ENCODE peak calls at places on chromosome 11, in six cellular contexts. T, J, L, R, N and F are unnamed samples. For H3K27me3, the result is how much of the 10 kb centered on the place peaks cover.

GRCh38 chr11:43952401-43953342 is 10.2 kb downstream of the C11orf96 start:
- DNase-seq in T (peak), J (no peak), L (no peak), R (no peak), N (no peak), F (no peak)

GRCh38 chr11:8006349-8006977 is 19.3 kb downstream of the EIF3F start:
- DNase-seq in T (peak), J (peak), L (peak), R (peak), N (peak), F (peak)

GRCh38 chr11:88206746-88207145 is 31.5 kb upstream of the RAB38 start:
- DNase-seq in T (no peak), J (no peak), L (no peak), R (no peak), N (peak), F (no peak)

GRCh38 chr11:64294665-64295289 is 3.7 kb downstream of the KCNK4 start:
- DNase-seq in T (no peak), J (no peak), L (no peak), R (no peak), N (peak), F (no peak)

GRCh38 chr11:116284930-116285329 is 487.9 kb downstream of the BUD13 start:
- DNase-seq in T (no peak), J (no peak), L (no peak), R (no peak), N (no peak), F (no peak)

GRCh38 chr11:44162004-44162403 is 66.5 kb downstream of the EXT2 start:
- DNase-seq in T (no peak), J (no peak), L (no peak), R (no peak), N (no peak), F (no peak)

GRCh38 chr11:132718711-132719641 is 813.3 kb downstream of the OPCML start:
- DNase-seq in T (no peak), J (no peak), L (no peak), R (no peak), N (peak), F (no peak)

GRCh38 chr11:3909901-3910300 is 54.4 kb downstream of the STIM1 start:
- DNase-seq in T (no peak), J (no peak), L (no peak), R (no peak), N (no peak), F (no peak)

GRCh38 chr11:69157156-69157821 is 1.6 kb downstream of the SMIM38 start:
- DNase-seq in T (no peak), J (peak), L (no peak), R (no peak), N (peak), F (no peak)

GRCh38 chr11:106706355-106706754 is 311.9 kb downstream of the GUCY1A2 start:
- DNase-seq in T (no peak), J (no peak), L (no peak), R (peak), N (peak), F (no peak)

GRCh38 chr11:122141757-122142156 is 25.7 kb upstream of the BLID start:
- DNase-seq in T (no peak), J (no peak), L (no peak), R (no peak), N (no peak), F (no peak)

GRCh38 chr11:27678242-27678641 is 22.0 kb downstream of the BDNF start:
- DNase-seq in T (no peak), J (no peak), L (no peak), R (no peak), N (peak), F (no peak)

GRCh38 chr11:123546515-123546914 is 107.9 kb downstream of the SCN3B start:
- DNase-seq in T (no peak), J (no peak), L (no peak), R (no peak), N (peak), F (no peak)

GRCh38 chr11:64891880-64892279 is 13.5 kb upstream of the EHD1 start:
- DNase-seq in T (no peak), J (no peak), L (no peak), R (no peak), N (no peak), F (no peak)

GRCh38 chr11:9568854-9569587 is 4.4 kb upstream of the WEE1 start:
- DNase-seq in T (peak), J (peak), L (peak), R (peak), N (peak), F (peak)

GRCh38 chr11:43129329-43129728 is 182.5 kb upstream of the API5 start:
- DNase-seq in T (no peak), J (no peak), L (no peak), R (no peak), N (no peak), F (no peak)

GRCh38 chr11:723120-723883 is 17.3 kb downstream of the EPS8L2 start:
- DNase-seq in T (no peak), J (no peak), L (no peak), R (no peak), N (no peak), F (peak)

GRCh38 chr11:95723353-95723942 is 66.1 kb downstream of the FAM76B start:
- DNase-seq in T (no peak), J (no peak), L (no peak), R (no peak), N (peak), F (no peak)

GRCh38 chr11:97279341-97279740 is 889.5 kb downstream of the JRKL start:
- DNase-seq in T (no peak), J (no peak), L (no peak), R (no peak), N (no peak), F (no peak)

GRCh38 chr11:69057801-69058200 is 9.1 kb downstream of the TPCN2 start:
- DNase-seq in T (no peak), J (no peak), L (no peak), R (no peak), N (no peak), F (no peak)

GRCh38 chr11:64164392-64165312 is 1.3 kb downstream of the MACROD1 start:
- DNase-seq in T (no peak), J (no peak), L (peak), R (peak), N (no peak), F (peak)

GRCh38 chr11:70531281-70532065 is 133.1 kb downstream of the CTTN start:
- DNase-seq in T (no peak), J (no peak), L (peak), R (no peak), N (no peak), F (peak)

GRCh38 chr11:614091-614582 is 1.6 kb downstream of the IRF7 start:
- DNase-seq in T (no peak), J (no peak), L (peak), R (no peak), N (no peak), F (no peak)

GRCh38 chr11:64656797-64657196 is 65.8 kb downstream of the SLC22A12 start:
- DNase-seq in T (no peak), J (no peak), L (no peak), R (no peak), N (no peak), F (no peak)

GRCh38 chr11:119891392-119891791 is 162.4 kb upstream of the NECTIN1 start:
- DNase-seq in T (no peak), J (peak), L (no peak), R (no peak), N (no peak), F (no peak)

GRCh38 chr11:130995266-130995665 is 79.0 kb upstream of the SNX19 start:
- DNase-seq in T (no peak), J (no peak), L (no peak), R (no peak), N (no peak), F (no peak)

GRCh38 chr11:14342906-14343305 is 16.1 kb downstream of the RRAS2 start:
- DNase-seq in T (no peak), J (no peak), L (no peak), R (no peak), N (peak), F (no peak)

GRCh38 chr11:9701799-9702198 is 37.9 kb downstream of the SWAP70 start:
- DNase-seq in T (no peak), J (no peak), L (no peak), R (no peak), N (no peak), F (no peak)

GRCh38 chr11:127875076-127875475 is 712.3 kb downstream of the ETS1 start:
- DNase-seq in T (no peak), J (no peak), L (no peak), R (no peak), N (peak), F (no peak)

GRCh38 chr11:127640822-127641485 is 640.4 kb upstream of the KIRREL3 start:
- DNase-seq in T (no peak), J (no peak), L (no peak), R (no peak), N (peak), F (no peak)

GRCh38 chr11:88398372-88399140 is 61.0 kb upstream of the CTSC start:
- DNase-seq in T (no peak), J (no peak), L (no peak), R (no peak), N (peak), F (no peak)

GRCh38 chr11:123063396-123064267 is 1.7 kb upstream of the HSPA8 start:
- DNase-seq in T (peak), J (peak), L (no peak), R (no peak), N (peak), F (peak)

DNA sequence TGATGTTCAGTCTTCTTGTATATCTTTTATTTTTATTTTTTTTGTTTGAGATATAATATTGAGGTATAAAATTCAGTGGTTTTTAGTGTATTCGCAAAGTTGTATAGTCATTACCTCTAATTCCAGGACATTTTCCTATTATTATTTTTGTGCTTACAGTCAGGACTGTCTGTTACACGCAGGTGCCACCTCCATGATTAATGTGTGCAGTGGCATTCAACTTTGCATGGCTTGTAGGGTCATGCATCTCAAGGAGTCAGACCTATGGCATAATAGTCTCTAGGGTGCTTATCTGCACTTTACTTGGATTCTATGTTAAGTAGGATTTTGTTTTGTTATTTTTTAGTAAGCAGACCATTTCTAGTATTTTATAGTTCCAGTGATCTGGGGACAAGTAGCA is 1.0 kb downstream of the CTR9 start:
- DNase-seq in T (no peak), J (no peak), L (no peak), R (no peak), N (no peak), F (no peak)
- H3K27ac ChIP-seq in T (peak), J (peak), L (no peak), R (no peak), N (no peak), F (peak)

GRCh38 chr11:36081274-36081945 is 137.5 kb downstream of the LDLRAD3 start:
- DNase-seq in T (no peak), J (no peak), L (no peak), R (no peak), N (no peak), F (no peak)
- H3K27me3 ChIP-seq in T (under half), J (under half), L (under half), R (under half), N (under half), F (under half)

DNA sequence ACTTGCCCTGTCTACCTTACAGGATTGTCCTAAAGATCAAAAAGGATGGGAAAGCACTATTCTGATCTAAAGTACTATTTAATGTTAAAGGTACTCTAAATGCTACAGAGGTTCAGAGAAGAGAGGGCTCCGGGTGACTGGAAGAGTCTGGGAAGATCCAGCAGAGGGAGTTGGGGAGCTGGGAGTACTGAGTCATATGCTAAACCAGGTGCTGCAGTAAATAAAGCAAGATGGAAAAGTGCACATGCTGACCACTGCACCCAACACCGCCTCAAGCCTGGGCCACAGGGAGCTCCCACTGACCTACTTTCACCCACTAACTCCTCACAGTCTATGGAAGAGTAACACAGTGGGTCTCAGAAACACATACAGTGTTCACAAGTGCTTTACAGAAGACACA is 49.3 kb downstream of the WT1 start:
- DNase-seq in T (peak), J (peak), L (no peak), R (peak), N (peak), F (no peak)
- TF ChIP-seq CTCF in T (peak), J (peak), L (no peak), R (peak), N (peak), F (no peak)

DNA sequence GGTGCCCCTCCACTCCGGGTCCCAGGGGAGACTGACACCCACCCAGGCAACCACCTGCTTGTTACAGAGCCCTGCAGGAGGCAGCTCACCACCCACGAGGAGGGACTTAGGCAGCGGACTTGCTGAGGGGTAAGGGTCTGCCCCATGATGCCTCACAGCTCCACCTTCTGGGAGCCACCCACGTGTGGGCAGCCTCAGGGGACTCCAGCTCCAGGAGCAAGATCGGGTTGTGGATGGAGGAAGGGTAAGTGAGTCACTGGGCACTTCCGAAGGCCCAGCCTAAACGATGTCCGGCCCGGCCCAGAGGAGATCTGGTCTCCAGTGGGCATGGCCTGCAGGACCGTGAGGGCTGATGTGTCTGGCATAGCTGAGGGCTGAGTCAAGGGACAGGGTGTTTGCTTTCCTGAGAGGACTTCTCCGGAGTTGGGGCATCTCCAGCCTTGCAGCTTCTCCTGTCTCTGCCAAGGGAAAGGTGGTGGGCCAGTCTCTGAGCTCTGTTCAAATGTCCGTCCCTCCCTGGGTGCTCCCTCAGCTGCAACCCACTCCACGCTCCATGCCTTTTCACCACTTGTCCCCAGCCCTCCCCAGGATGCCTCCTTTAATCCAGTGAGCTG is 32.3 kb upstream of the P2RY2 start:
- DNase-seq in T (no peak), J (no peak), L (peak), R (peak), N (peak), F (peak)
- H3K27ac ChIP-seq in T (no peak), J (no peak), L (no peak), R (peak), N (peak), F (peak)

DNA sequence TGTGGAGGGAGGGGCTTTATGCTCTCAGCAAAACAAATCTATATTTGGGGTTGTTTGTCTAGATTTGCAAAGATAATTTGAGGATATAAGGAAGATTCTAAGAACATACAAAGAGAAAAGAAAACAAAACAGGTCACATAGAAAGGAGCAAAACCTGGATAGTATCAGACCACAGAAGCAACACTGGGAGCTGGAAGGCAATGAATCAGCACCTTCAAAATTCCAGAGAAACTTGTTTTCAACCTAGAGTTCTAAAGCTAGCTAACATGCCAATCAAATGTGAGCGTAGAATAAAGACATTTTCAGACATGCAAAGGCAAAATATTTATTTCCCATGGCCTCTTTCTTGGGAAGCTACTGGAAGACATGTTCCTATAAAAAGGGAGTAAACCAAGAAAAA is 125.0 kb upstream of the CSNK2A3 start:
- DNase-seq in T (no peak), J (no peak), L (no peak), R (no peak), N (no peak), F (no peak)
- H3K27me3 ChIP-seq in T (under half), J (under half), L (under half), R (under half), N (under half), F (under half)